ENCODE peak calls at places on chromosome 17, in four cellular contexts. V, Z, C and B are unnamed samples.
A peak's percentile ranks its signal among the peaks of the same experiment; 100 is the strongest.

GRCh38 chr17:6460531-6461161 is 16.4 kb downstream of the PIMREG start:
- DNase-seq in Z (no peak), V (no peak), C (no peak), B (no peak)

GRCh38 chr17:54901230-54901847 is 687 bp downstream of the TOM1L1 start:
- DNase-seq in V (no peak), C (no peak), Z (no peak), B (no peak)

GRCh38 chr17:29504711-29505110 is 62.1 kb downstream of the ABHD15 start:
- DNase-seq in C (no peak), Z (no peak), V (no peak), B (no peak)

GRCh38 chr17:9817086-9817485 is 4.8 kb downstream of the GSG1L2 start:
- DNase-seq in Z (peak; percentile 35), C (no peak), V (peak; percentile 23), B (no peak)

GRCh38 chr17:19447085-19447583 is 36.1 kb downstream of the RNF112 start:
- DNase-seq in V (peak; percentile 34), C (peak; percentile 58), Z (peak; percentile 60), B (peak; percentile 88)

GRCh38 chr17:31789707-31790505 is 69.1 kb downstream of the COPRS start:
- DNase-seq in Z (no peak), C (no peak), V (no peak), B (no peak)

GRCh38 chr17:61294777-61295176 is 104.9 kb upstream of the TBX2 start:
- DNase-seq in C (no peak), Z (no peak), V (no peak), B (no peak)

GRCh38 chr17:36937961-36938565 is 788 bp downstream of the LHX1 start:
- DNase-seq in Z (no peak), V (no peak), C (no peak), B (peak; percentile 61)

GRCh38 chr17:40122466-40122943 is 734 bp downstream of the MSL1 start:
- DNase-seq in V (peak; percentile 73), C (no peak), Z (no peak), B (no peak)

GRCh38 chr17:77783991-77784820 is 174.3 kb upstream of the TNRC6C start:
- DNase-seq in C (no peak), Z (no peak), V (no peak), B (no peak)

GRCh38 chr17:7435676-7436555 is 681 bp downstream of the TMEM102 start:
- DNase-seq in V (peak; percentile 71), C (no peak), Z (no peak), B (peak; percentile 74)

DNA sequence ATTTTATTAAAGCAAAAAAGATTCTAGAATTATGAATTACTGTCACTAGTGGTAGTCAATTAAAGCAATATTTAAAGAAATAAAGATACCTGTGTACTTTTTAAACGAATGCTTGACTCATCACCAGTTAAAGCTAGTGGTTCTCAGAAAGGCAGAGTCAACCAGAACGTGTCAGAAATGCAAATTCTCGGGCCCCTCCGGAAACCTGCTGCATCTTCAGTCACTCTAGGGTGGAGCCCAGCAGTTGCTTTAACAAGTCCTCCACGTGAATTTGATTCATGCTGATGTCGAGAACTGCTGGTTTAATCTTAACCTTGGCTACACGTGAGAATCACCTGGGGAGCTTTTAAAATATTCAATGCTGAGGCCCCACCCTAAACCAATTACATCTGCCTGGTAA is 169.8 kb upstream of the SDK2 start:
- DNase-seq in C (no peak), V (no peak), Z (no peak), B (peak; percentile 1)
- H3K27ac ChIP-seq in C (no peak overlapping the region), V (no peak overlapping the region), Z (no peak overlapping the region), B (no peak overlapping the region)

GRCh38 chr17:28384281-28385036 is 13.0 kb downstream of the SARM1 start:
- DNase-seq in Z (no peak), V (peak; percentile 92), C (no peak), B (peak; percentile 12)
- H3K4me3 ChIP-seq in Z (peak overlapping the region; percentile 58), V (peak overlapping the region; percentile 63), C (peak overlapping the region; percentile 70), B (peak overlapping the region; percentile 60)

GRCh38 chr17:49325980-49326379 is 36.1 kb downstream of the ZNF652 start:
- DNase-seq in Z (no peak), V (no peak), C (no peak), B (no peak)
- TF ChIP-seq CTCF in Z (no peak), V (no peak), C (no peak), B (no peak)

GRCh38 chr17:45406107-45406506 is 26.6 kb downstream of the ARHGAP27 start:
- DNase-seq in C (no peak), V (no peak), Z (no peak), B (no peak)
- H3K27ac ChIP-seq in C (no peak overlapping the region), V (no peak overlapping the region), Z (no peak overlapping the region), B (no peak overlapping the region)

GRCh38 chr17:35578929-35579448 is 618 bp upstream of the PEX12 start:
- DNase-seq in Z (no peak), V (no peak), C (no peak), B (no peak)
- H3K4me3 ChIP-seq in Z (peak overlapping the region; percentile 93), V (peak overlapping the region; percentile 74), C (peak overlapping the region; percentile 94), B (peak overlapping the region; percentile 82)

GRCh38 chr17:2931901-2932300 is 131.5 kb downstream of the OR1D5 start:
- DNase-seq in Z (no peak), V (no peak), C (no peak), B (no peak)

GRCh38 chr17:2932946-2933345 is 130.5 kb downstream of the OR1D5 start:
- DNase-seq in V (no peak), C (no peak), Z (no peak), B (no peak)

GRCh38 chr17:2928294-2928890 is 132.2 kb downstream of the RAP1GAP2 start:
- DNase-seq in V (no peak), C (no peak), Z (no peak), B (no peak)

GRCh38 chr17:2931426-2931825 is 132.0 kb downstream of the OR1D5 start:
- DNase-seq in C (no peak), Z (no peak), V (no peak), B (no peak)

DNA sequence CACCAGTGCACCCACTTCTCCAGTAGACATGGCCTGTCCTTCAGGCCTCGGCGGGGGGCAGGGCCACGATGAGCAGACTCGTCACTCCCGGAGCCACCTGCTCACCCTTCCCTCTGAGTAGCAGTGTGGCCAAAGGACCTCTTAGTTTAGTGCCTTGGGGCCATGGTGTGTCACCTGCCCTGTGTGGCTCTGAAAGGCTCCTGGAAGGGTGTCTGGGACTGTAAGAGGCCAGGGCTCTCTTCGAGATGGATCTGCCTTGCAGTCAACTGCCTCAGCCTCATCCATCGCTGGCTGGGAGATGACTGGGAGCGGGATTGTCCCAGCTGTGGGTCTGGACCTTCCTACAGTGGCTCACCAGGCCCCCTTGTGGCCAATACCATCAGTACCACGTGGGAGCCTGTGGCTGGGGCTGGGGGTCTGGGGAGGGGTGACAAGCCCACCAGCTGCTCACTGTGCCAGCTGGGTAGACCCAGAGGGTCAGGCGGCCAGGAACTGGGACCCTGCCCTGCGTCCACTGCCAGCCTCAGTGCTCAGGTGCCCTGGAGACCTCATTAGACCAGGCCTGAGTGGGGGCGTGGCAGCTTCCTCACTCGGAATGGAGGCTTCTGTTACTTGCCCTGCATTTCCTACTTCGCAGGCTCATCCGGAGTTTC is 133.4 kb downstream of the OR1D5 start:
- DNase-seq in V (peak; percentile 70), Z (no peak), C (no peak), B (no peak)
- TF ChIP-seq CTCF in V (peak; percentile 61), Z (peak; percentile 51), C (peak; percentile 42), B (no peak)

GRCh38 chr17:45129426-45129939 is 2.8 kb downstream of the PLCD3 start:
- DNase-seq in Z (no peak), C (no peak), V (no peak), B (no peak)
- H3K27ac ChIP-seq in Z (no peak overlapping the region), C (peak overlapping the region; percentile 89), V (no peak overlapping the region), B (peak overlapping the region; percentile 97)

GRCh38 chr17:76014100-76014924 is 12.8 kb downstream of the EVPL start:
- DNase-seq in V (peak; percentile 84), C (no peak), Z (peak; percentile 48), B (no peak)
- H3K4me3 ChIP-seq in V (no peak overlapping the region), C (no peak overlapping the region), Z (no peak overlapping the region), B (no peak overlapping the region)

DNA sequence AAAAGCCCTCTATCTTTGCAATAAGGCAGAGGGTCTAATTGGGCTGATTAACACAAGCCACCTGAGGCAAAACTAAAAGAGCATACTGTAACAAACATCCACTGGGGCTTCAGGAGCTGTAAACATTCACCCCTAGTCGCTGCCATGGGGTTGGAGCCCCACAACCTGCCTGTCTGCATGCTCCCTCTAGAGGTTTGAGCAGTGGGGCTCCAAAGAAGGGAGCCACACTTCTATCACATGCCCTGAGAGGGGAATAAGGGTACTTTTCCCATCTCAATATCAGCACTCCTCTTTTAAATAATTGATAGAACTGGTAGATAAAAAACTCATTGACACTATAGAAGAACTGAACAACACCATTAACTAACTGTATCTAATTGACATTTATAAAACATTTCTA is 130.1 kb upstream of the COX10 start:
- DNase-seq in V (no peak), Z (no peak), C (no peak), B (no peak)
- TF ChIP-seq CTCF in V (no peak), Z (no peak), C (no peak), B (no peak)

GRCh38 chr17:82240506-82241182 is 11.8 kb downstream of the SLC16A3 start:
- DNase-seq in V (peak; percentile 39), Z (no peak), C (no peak), B (no peak)

GRCh38 chr17:82237746-82238561 is 9.1 kb downstream of the SLC16A3 start:
- DNase-seq in V (peak; percentile 48), Z (no peak), C (no peak), B (no peak)

GRCh38 chr17:82238562-82239201 is 9.8 kb downstream of the SLC16A3 start:
- DNase-seq in Z (no peak), V (peak; percentile 40), C (no peak), B (no peak)

GRCh38 chr17:82239926-82240505 is 11.2 kb downstream of the SLC16A3 start:
- DNase-seq in V (peak; percentile 38), Z (no peak), C (no peak), B (no peak)

GRCh38 chr17:82239401-82239925 is 10.6 kb downstream of the SLC16A3 start:
- DNase-seq in Z (no peak), V (peak; percentile 49), C (no peak), B (no peak)
- H3K27ac ChIP-seq in Z (peak overlapping the region; percentile 36), V (no peak overlapping the region), C (no peak overlapping the region), B (peak overlapping the region; percentile 77)